ENCODE peak calls at places on chromosomes 4 and X, in four cellular contexts. K is tibial nerve, L is body of pancreas, E is K562. A is an unnamed sample. For H3K4me1, the result is how much of the 10 kb centered on the place peaks cover.

GRCh38 chr4:69697536-69697935 is 44.5 kb upstream of the UGT2A1 start:
- DNase-seq in K (no peak), L (no peak), E (no peak), A (no peak)

GRCh38 chrX:22389544-22390243 is 117.0 kb downstream of the CBLL2 start:
- DNase-seq in K (no peak), L (no peak), E (no peak), A (peak)

GRCh38 chrX:85569691-85570090 is 190.2 kb upstream of the POF1B start:
- DNase-seq in K (no peak), L (no peak), E (no peak), A (peak)

GRCh38 chr4:54232151-54232688 is 3.1 kb downstream of the PDGFRA start:
- DNase-seq in K (no peak), L (no peak), E (no peak), A (no peak)

GRCh38 chr4:185128272-185129119 is 14.6 kb upstream of the SLC25A4 start:
- DNase-seq in K (no peak), L (peak), E (no peak), A (no peak)

GRCh38 chr4:132344924-132345828 is 803.9 kb upstream of the PCDH10 start:
- DNase-seq in K (no peak), L (no peak), E (peak), A (no peak)

GRCh38 chrX:110743679-110744340 is 51.8 kb downstream of the CHRDL1 start:
- DNase-seq in K (no peak), L (no peak), E (no peak), A (no peak)

GRCh38 chrX:55593756-55594257 is 29.4 kb upstream of the FOXR2 start:
- DNase-seq in K (no peak), L (no peak), E (no peak), A (no peak)

GRCh38 chr4:85677286-85677685 is 202.3 kb downstream of the ARHGAP24 start:
- DNase-seq in K (no peak), L (no peak), E (no peak), A (no peak)

GRCh38 chr4:84495448-84496221 is 3.5 kb downstream of the NKX6-1 start:
- DNase-seq in K (no peak), L (peak), E (no peak), A (no peak)

GRCh38 chr4:8185280-8185679 is 13.8 kb upstream of the SH3TC1 start:
- DNase-seq in K (no peak), L (no peak), E (no peak), A (peak)

GRCh38 chr4:88900432-88900831 is 156.6 kb downstream of the FAM13A start:
- DNase-seq in K (no peak), L (no peak), E (no peak), A (no peak)

GRCh38 chr4:156182269-156182668 is 228.6 kb upstream of the CTSO start:
- DNase-seq in K (no peak), L (no peak), E (no peak), A (no peak)

GRCh38 chr4:101774807-101775206 is 15.7 kb upstream of the BANK1 start:
- DNase-seq in K (no peak), L (no peak), E (no peak), A (no peak)

GRCh38 chr4:184099541-184099966 is 118.1 kb downstream of the ENPP6 start:
- DNase-seq in K (no peak), L (no peak), E (no peak), A (no peak)

GRCh38 chrX:153459976-153460375 is 10.4 kb downstream of the HAUS7 start:
- DNase-seq in K (no peak), L (no peak), E (no peak), A (no peak)

GRCh38 chr4:4888695-4889094 is 29.2 kb downstream of the MSX1 start:
- DNase-seq in K (no peak), L (no peak), E (no peak), A (no peak)

GRCh38 chrX:140299411-140299810 is 205.5 kb downstream of the SOX3 start:
- DNase-seq in K (no peak), L (no peak), E (no peak), A (no peak)

GRCh38 chr4:106967892-106968291 is 68.2 kb downstream of the DKK2 start:
- DNase-seq in K (no peak), L (no peak), E (no peak), A (no peak)

GRCh38 chr4:1595789-1596325 is 88.3 kb downstream of the FAM53A start:
- DNase-seq in K (no peak), L (no peak), E (no peak), A (no peak)

GRCh38 chr4:1593881-1594345 is 90.2 kb downstream of the FAM53A start:
- DNase-seq in K (no peak), L (no peak), E (peak), A (no peak)

GRCh38 chr4:1596393-1596792 is 87.7 kb downstream of the FAM53A start:
- DNase-seq in K (no peak), L (no peak), E (no peak), A (no peak)

GRCh38 chr4:1593458-1593857 is 90.7 kb downstream of the FAM53A start:
- DNase-seq in K (no peak), L (no peak), E (peak), A (no peak)

GRCh38 chr4:1594871-1595788 is 89.0 kb downstream of the FAM53A start:
- DNase-seq in K (no peak), L (no peak), E (no peak), A (no peak)
- H3K27ac ChIP-seq in K (no peak), L (no peak), E (no peak), A (no peak)

GRCh38 chrX:9147086-9147485 is 113.2 kb upstream of the FAM9B start:
- DNase-seq in K (no peak), L (no peak), E (no peak), A (no peak)
- H3K4me1 ChIP-seq in K (under half), L (under half), E (under half), A (under half)

DNA sequence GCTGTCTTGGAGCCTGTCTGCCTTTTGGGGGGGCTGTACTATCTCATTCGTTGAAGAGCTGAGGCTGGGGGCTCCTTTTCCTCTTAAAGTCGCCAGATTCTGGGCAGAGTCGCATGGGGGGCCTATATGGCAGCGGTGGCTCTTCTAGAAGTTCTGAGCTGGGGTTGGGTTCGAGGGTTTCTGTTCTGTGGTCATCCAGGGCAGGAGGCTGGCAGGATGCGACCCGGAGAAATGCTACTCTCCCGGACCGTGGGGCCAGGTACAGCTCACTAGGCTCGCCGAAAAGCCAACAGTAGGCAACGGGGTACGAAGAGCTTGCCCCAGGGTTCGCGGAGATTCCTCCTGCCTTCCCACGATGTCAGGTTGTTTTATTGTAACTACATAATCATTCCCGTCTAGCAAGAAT is 1.9 kb upstream of the CITED1 start:
- DNase-seq in K (no peak), L (no peak), E (no peak), A (peak)
- H3K4me3 ChIP-seq in K (peak), L (no peak), E (peak), A (peak)

DNA sequence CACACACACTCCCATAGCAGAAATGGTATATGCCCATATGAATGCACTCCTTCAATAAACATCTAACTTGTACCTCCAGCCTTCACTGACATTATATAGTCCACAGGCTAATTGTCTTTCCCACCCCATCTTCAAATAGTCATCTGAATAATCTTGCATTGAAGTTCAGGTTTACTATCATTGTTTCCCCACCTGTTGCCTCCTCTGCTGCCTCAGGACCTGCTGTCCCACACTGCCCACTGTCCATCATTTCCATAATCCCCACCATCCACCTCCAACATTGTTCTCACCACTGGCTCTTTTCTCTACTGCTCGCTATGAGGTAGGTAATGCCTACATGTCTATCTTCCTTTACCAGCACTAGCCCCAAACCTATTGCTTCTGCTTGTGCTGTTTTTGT is 66.1 kb downstream of the TBC1D9 start:
- DNase-seq in K (no peak), L (no peak), E (no peak), A (no peak)
- H3K27ac ChIP-seq in K (no peak), L (no peak), E (no peak), A (no peak)